ENCODE peak calls at places on chromosome 19, in six cellular contexts. One of them, this sample, is unnamed.

GRCh38 chr19:39514840-39515550 is at the start of gene SELENOV:
- ATAC-seq in natural killer cell: peak; percentile 49
- ATAC-seq in activated CD4-positive, CD25-positive, alpha-beta regulatory T cell treated with anti-CD3 and anti-CD28 coated beads, Interleukin-2, amount 50 U/mL, for 24 hours: peak; percentile 55
- ATAC-seq in activated CD8-positive, alpha-beta memory T cell treated with anti-CD3 and anti-CD28 coated beads, Interleukin-2, amount 10 ng/mL, durations not matched to agents 7 days and 5 days: peak; percentile 39
- ATAC-seq in stimulated activated naive B cell treated with anti-CD40 and anti-IgM and Interleukin-4, amounts not matched to agents 10 μg/mL and 1 μg/mL and 100 μg/mL, for 72 hours: peak; percentile 42
- ATAC-seq in activated CD8-positive, alpha-beta T cell treated with anti-CD3 and anti-CD28 coated beads, Interleukin-2, amount 10 ng/mL, durations not matched to agents 7 days and 5 days: peak; percentile 57
- ATAC-seq in this sample: peak; percentile 51

GRCh38 chr19:495440-496332 is 600 bp upstream of the MADCAM1 start:
- ATAC-seq in activated CD8-positive, alpha-beta T cell treated with anti-CD3 and anti-CD28 coated beads, Interleukin-2, amount 10 ng/mL, durations not matched to agents 7 days and 5 days: peak; percentile 26
- ATAC-seq in stimulated activated naive B cell treated with anti-CD40 and anti-IgM and Interleukin-4, amounts not matched to agents 10 μg/mL and 1 μg/mL and 100 μg/mL, for 72 hours: peak; percentile 48
- ATAC-seq in natural killer cell: peak; percentile 62
- ATAC-seq in activated CD4-positive, CD25-positive, alpha-beta regulatory T cell treated with anti-CD3 and anti-CD28 coated beads, Interleukin-2, amount 50 U/mL, for 24 hours: no peak
- ATAC-seq in activated CD8-positive, alpha-beta memory T cell treated with anti-CD3 and anti-CD28 coated beads, Interleukin-2, amount 10 ng/mL, durations not matched to agents 7 days and 5 days: peak; percentile 40
- ATAC-seq in this sample: no peak

GRCh38 chr19:55355213-55355821 is 798 bp upstream of the COX6B2 start:
- ATAC-seq in activated CD8-positive, alpha-beta T cell treated with anti-CD3 and anti-CD28 coated beads, Interleukin-2, amount 10 ng/mL, durations not matched to agents 7 days and 5 days: no peak
- ATAC-seq in stimulated activated naive B cell treated with anti-CD40 and anti-IgM and Interleukin-4, amounts not matched to agents 10 μg/mL and 1 μg/mL and 100 μg/mL, for 72 hours: no peak
- ATAC-seq in activated CD8-positive, alpha-beta memory T cell treated with anti-CD3 and anti-CD28 coated beads, Interleukin-2, amount 10 ng/mL, durations not matched to agents 7 days and 5 days: no peak
- ATAC-seq in activated CD4-positive, CD25-positive, alpha-beta regulatory T cell treated with anti-CD3 and anti-CD28 coated beads, Interleukin-2, amount 50 U/mL, for 24 hours: no peak
- ATAC-seq in natural killer cell: no peak
- ATAC-seq in this sample: no peak

GRCh38 chr19:14416743-14417214 is 2.4 kb downstream of the DDX39A start:
- ATAC-seq in activated CD8-positive, alpha-beta memory T cell treated with anti-CD3 and anti-CD28 coated beads, Interleukin-2, amount 10 ng/mL, durations not matched to agents 7 days and 5 days: no peak
- ATAC-seq in stimulated activated naive B cell treated with anti-CD40 and anti-IgM and Interleukin-4, amounts not matched to agents 10 μg/mL and 1 μg/mL and 100 μg/mL, for 72 hours: no peak
- ATAC-seq in natural killer cell: no peak
- ATAC-seq in activated CD4-positive, CD25-positive, alpha-beta regulatory T cell treated with anti-CD3 and anti-CD28 coated beads, Interleukin-2, amount 50 U/mL, for 24 hours: no peak
- ATAC-seq in activated CD8-positive, alpha-beta T cell treated with anti-CD3 and anti-CD28 coated beads, Interleukin-2, amount 10 ng/mL, durations not matched to agents 7 days and 5 days: no peak
- ATAC-seq in this sample: no peak

GRCh38 chr19:31378404-31378803 is 29.2 kb upstream of the TSHZ3 start:
- ATAC-seq in natural killer cell: no peak
- ATAC-seq in activated CD8-positive, alpha-beta T cell treated with anti-CD3 and anti-CD28 coated beads, Interleukin-2, amount 10 ng/mL, durations not matched to agents 7 days and 5 days: no peak
- ATAC-seq in activated CD4-positive, CD25-positive, alpha-beta regulatory T cell treated with anti-CD3 and anti-CD28 coated beads, Interleukin-2, amount 50 U/mL, for 24 hours: no peak
- ATAC-seq in activated CD8-positive, alpha-beta memory T cell treated with anti-CD3 and anti-CD28 coated beads, Interleukin-2, amount 10 ng/mL, durations not matched to agents 7 days and 5 days: no peak
- ATAC-seq in stimulated activated naive B cell treated with anti-CD40 and anti-IgM and Interleukin-4, amounts not matched to agents 10 μg/mL and 1 μg/mL and 100 μg/mL, for 72 hours: no peak
- ATAC-seq in this sample: no peak

GRCh38 chr19:55385749-55386514 is at the start of gene RPL28:
- ATAC-seq in activated CD4-positive, CD25-positive, alpha-beta regulatory T cell treated with anti-CD3 and anti-CD28 coated beads, Interleukin-2, amount 50 U/mL, for 24 hours: peak; percentile 79
- ATAC-seq in stimulated activated naive B cell treated with anti-CD40 and anti-IgM and Interleukin-4, amounts not matched to agents 10 μg/mL and 1 μg/mL and 100 μg/mL, for 72 hours: peak; percentile 80
- ATAC-seq in activated CD8-positive, alpha-beta memory T cell treated with anti-CD3 and anti-CD28 coated beads, Interleukin-2, amount 10 ng/mL, durations not matched to agents 7 days and 5 days: peak; percentile 72
- ATAC-seq in natural killer cell: peak; percentile 79
- ATAC-seq in activated CD8-positive, alpha-beta T cell treated with anti-CD3 and anti-CD28 coated beads, Interleukin-2, amount 10 ng/mL, durations not matched to agents 7 days and 5 days: peak; percentile 73
- ATAC-seq in this sample: peak; percentile 90

GRCh38 chr19:16461630-16462051 is 10.1 kb downstream of the EPS15L1 start:
- ATAC-seq in activated CD4-positive, CD25-positive, alpha-beta regulatory T cell treated with anti-CD3 and anti-CD28 coated beads, Interleukin-2, amount 50 U/mL, for 24 hours: no peak
- ATAC-seq in activated CD8-positive, alpha-beta T cell treated with anti-CD3 and anti-CD28 coated beads, Interleukin-2, amount 10 ng/mL, durations not matched to agents 7 days and 5 days: no peak
- ATAC-seq in natural killer cell: peak; percentile 25
- ATAC-seq in activated CD8-positive, alpha-beta memory T cell treated with anti-CD3 and anti-CD28 coated beads, Interleukin-2, amount 10 ng/mL, durations not matched to agents 7 days and 5 days: no peak
- ATAC-seq in stimulated activated naive B cell treated with anti-CD40 and anti-IgM and Interleukin-4, amounts not matched to agents 10 μg/mL and 1 μg/mL and 100 μg/mL, for 72 hours: no peak
- ATAC-seq in this sample: no peak

GRCh38 chr19:12611361-12611699 is 610 bp downstream of the ZNF791 start:
- ATAC-seq in activated CD4-positive, CD25-positive, alpha-beta regulatory T cell treated with anti-CD3 and anti-CD28 coated beads, Interleukin-2, amount 50 U/mL, for 24 hours: no peak
- ATAC-seq in natural killer cell: no peak
- ATAC-seq in stimulated activated naive B cell treated with anti-CD40 and anti-IgM and Interleukin-4, amounts not matched to agents 10 μg/mL and 1 μg/mL and 100 μg/mL, for 72 hours: no peak
- ATAC-seq in activated CD8-positive, alpha-beta memory T cell treated with anti-CD3 and anti-CD28 coated beads, Interleukin-2, amount 10 ng/mL, durations not matched to agents 7 days and 5 days: no peak
- ATAC-seq in activated CD8-positive, alpha-beta T cell treated with anti-CD3 and anti-CD28 coated beads, Interleukin-2, amount 10 ng/mL, durations not matched to agents 7 days and 5 days: no peak
- ATAC-seq in this sample: no peak

GRCh38 chr19:7522923-7523667 is 671 bp downstream of the MCOLN1 start:
- ATAC-seq in stimulated activated naive B cell treated with anti-CD40 and anti-IgM and Interleukin-4, amounts not matched to agents 10 μg/mL and 1 μg/mL and 100 μg/mL, for 72 hours: no peak
- ATAC-seq in activated CD4-positive, CD25-positive, alpha-beta regulatory T cell treated with anti-CD3 and anti-CD28 coated beads, Interleukin-2, amount 50 U/mL, for 24 hours: no peak
- ATAC-seq in activated CD8-positive, alpha-beta memory T cell treated with anti-CD3 and anti-CD28 coated beads, Interleukin-2, amount 10 ng/mL, durations not matched to agents 7 days and 5 days: no peak
- ATAC-seq in natural killer cell: no peak
- ATAC-seq in activated CD8-positive, alpha-beta T cell treated with anti-CD3 and anti-CD28 coated beads, Interleukin-2, amount 10 ng/mL, durations not matched to agents 7 days and 5 days: no peak
- ATAC-seq in this sample: no peak

GRCh38 chr19:28218728-28219127 is 994.2 kb downstream of the UQCRFS1 start:
- ATAC-seq in stimulated activated naive B cell treated with anti-CD40 and anti-IgM and Interleukin-4, amounts not matched to agents 10 μg/mL and 1 μg/mL and 100 μg/mL, for 72 hours: no peak
- ATAC-seq in activated CD8-positive, alpha-beta memory T cell treated with anti-CD3 and anti-CD28 coated beads, Interleukin-2, amount 10 ng/mL, durations not matched to agents 7 days and 5 days: no peak
- ATAC-seq in activated CD4-positive, CD25-positive, alpha-beta regulatory T cell treated with anti-CD3 and anti-CD28 coated beads, Interleukin-2, amount 50 U/mL, for 24 hours: no peak
- ATAC-seq in natural killer cell: no peak
- ATAC-seq in activated CD8-positive, alpha-beta T cell treated with anti-CD3 and anti-CD28 coated beads, Interleukin-2, amount 10 ng/mL, durations not matched to agents 7 days and 5 days: no peak
- ATAC-seq in this sample: no peak

GRCh38 chr19:31831421-31831820 is 482.2 kb upstream of the TSHZ3 start:
- ATAC-seq in activated CD8-positive, alpha-beta memory T cell treated with anti-CD3 and anti-CD28 coated beads, Interleukin-2, amount 10 ng/mL, durations not matched to agents 7 days and 5 days: no peak
- ATAC-seq in activated CD8-positive, alpha-beta T cell treated with anti-CD3 and anti-CD28 coated beads, Interleukin-2, amount 10 ng/mL, durations not matched to agents 7 days and 5 days: no peak
- ATAC-seq in natural killer cell: no peak
- ATAC-seq in activated CD4-positive, CD25-positive, alpha-beta regulatory T cell treated with anti-CD3 and anti-CD28 coated beads, Interleukin-2, amount 50 U/mL, for 24 hours: no peak
- ATAC-seq in stimulated activated naive B cell treated with anti-CD40 and anti-IgM and Interleukin-4, amounts not matched to agents 10 μg/mL and 1 μg/mL and 100 μg/mL, for 72 hours: no peak
- ATAC-seq in this sample: no peak

GRCh38 chr19:17777840-17778620 is 16.9 kb upstream of the B3GNT3 start:
- ATAC-seq in activated CD8-positive, alpha-beta T cell treated with anti-CD3 and anti-CD28 coated beads, Interleukin-2, amount 10 ng/mL, durations not matched to agents 7 days and 5 days: peak; percentile 74
- ATAC-seq in stimulated activated naive B cell treated with anti-CD40 and anti-IgM and Interleukin-4, amounts not matched to agents 10 μg/mL and 1 μg/mL and 100 μg/mL, for 72 hours: peak; percentile 30
- ATAC-seq in natural killer cell: peak; percentile 80
- ATAC-seq in activated CD4-positive, CD25-positive, alpha-beta regulatory T cell treated with anti-CD3 and anti-CD28 coated beads, Interleukin-2, amount 50 U/mL, for 24 hours: peak; percentile 25
- ATAC-seq in activated CD8-positive, alpha-beta memory T cell treated with anti-CD3 and anti-CD28 coated beads, Interleukin-2, amount 10 ng/mL, durations not matched to agents 7 days and 5 days: peak; percentile 64
- ATAC-seq in this sample: no peak

GRCh38 chr19:35843676-35844481 is 8.4 kb downstream of the NPHS1 start:
- ATAC-seq in activated CD4-positive, CD25-positive, alpha-beta regulatory T cell treated with anti-CD3 and anti-CD28 coated beads, Interleukin-2, amount 50 U/mL, for 24 hours: no peak
- ATAC-seq in activated CD8-positive, alpha-beta T cell treated with anti-CD3 and anti-CD28 coated beads, Interleukin-2, amount 10 ng/mL, durations not matched to agents 7 days and 5 days: no peak
- ATAC-seq in stimulated activated naive B cell treated with anti-CD40 and anti-IgM and Interleukin-4, amounts not matched to agents 10 μg/mL and 1 μg/mL and 100 μg/mL, for 72 hours: no peak
- ATAC-seq in natural killer cell: no peak
- ATAC-seq in activated CD8-positive, alpha-beta memory T cell treated with anti-CD3 and anti-CD28 coated beads, Interleukin-2, amount 10 ng/mL, durations not matched to agents 7 days and 5 days: no peak
- ATAC-seq in this sample: no peak

GRCh38 chr19:51607077-51607476 is 23.1 kb downstream of the SIGLEC5 start:
- ATAC-seq in stimulated activated naive B cell treated with anti-CD40 and anti-IgM and Interleukin-4, amounts not matched to agents 10 μg/mL and 1 μg/mL and 100 μg/mL, for 72 hours: peak; percentile 97
- ATAC-seq in activated CD8-positive, alpha-beta T cell treated with anti-CD3 and anti-CD28 coated beads, Interleukin-2, amount 10 ng/mL, durations not matched to agents 7 days and 5 days: peak; percentile 19
- ATAC-seq in natural killer cell: peak; percentile 78
- ATAC-seq in activated CD4-positive, CD25-positive, alpha-beta regulatory T cell treated with anti-CD3 and anti-CD28 coated beads, Interleukin-2, amount 50 U/mL, for 24 hours: peak; percentile 90
- ATAC-seq in activated CD8-positive, alpha-beta memory T cell treated with anti-CD3 and anti-CD28 coated beads, Interleukin-2, amount 10 ng/mL, durations not matched to agents 7 days and 5 days: peak; percentile 51
- ATAC-seq in this sample: peak; percentile 97

GRCh38 chr19:11013771-11014170 is 52.9 kb downstream of the SMARCA4 start:
- ATAC-seq in activated CD4-positive, CD25-positive, alpha-beta regulatory T cell treated with anti-CD3 and anti-CD28 coated beads, Interleukin-2, amount 50 U/mL, for 24 hours: no peak
- ATAC-seq in activated CD8-positive, alpha-beta memory T cell treated with anti-CD3 and anti-CD28 coated beads, Interleukin-2, amount 10 ng/mL, durations not matched to agents 7 days and 5 days: no peak
- ATAC-seq in activated CD8-positive, alpha-beta T cell treated with anti-CD3 and anti-CD28 coated beads, Interleukin-2, amount 10 ng/mL, durations not matched to agents 7 days and 5 days: no peak
- ATAC-seq in stimulated activated naive B cell treated with anti-CD40 and anti-IgM and Interleukin-4, amounts not matched to agents 10 μg/mL and 1 μg/mL and 100 μg/mL, for 72 hours: no peak
- ATAC-seq in natural killer cell: no peak
- ATAC-seq in this sample: no peak

GRCh38 chr19:36183455-36183741 is 31.1 kb downstream of the ZNF565 start:
- ATAC-seq in natural killer cell: no peak
- ATAC-seq in activated CD8-positive, alpha-beta memory T cell treated with anti-CD3 and anti-CD28 coated beads, Interleukin-2, amount 10 ng/mL, durations not matched to agents 7 days and 5 days: no peak
- ATAC-seq in activated CD4-positive, CD25-positive, alpha-beta regulatory T cell treated with anti-CD3 and anti-CD28 coated beads, Interleukin-2, amount 50 U/mL, for 24 hours: no peak
- ATAC-seq in activated CD8-positive, alpha-beta T cell treated with anti-CD3 and anti-CD28 coated beads, Interleukin-2, amount 10 ng/mL, durations not matched to agents 7 days and 5 days: no peak
- ATAC-seq in stimulated activated naive B cell treated with anti-CD40 and anti-IgM and Interleukin-4, amounts not matched to agents 10 μg/mL and 1 μg/mL and 100 μg/mL, for 72 hours: no peak
- ATAC-seq in this sample: no peak

GRCh38 chr19:3293560-3293959 is 69.1 kb downstream of the CELF5 start:
- ATAC-seq in natural killer cell: no peak
- ATAC-seq in activated CD8-positive, alpha-beta memory T cell treated with anti-CD3 and anti-CD28 coated beads, Interleukin-2, amount 10 ng/mL, durations not matched to agents 7 days and 5 days: no peak
- ATAC-seq in activated CD4-positive, CD25-positive, alpha-beta regulatory T cell treated with anti-CD3 and anti-CD28 coated beads, Interleukin-2, amount 50 U/mL, for 24 hours: no peak
- ATAC-seq in stimulated activated naive B cell treated with anti-CD40 and anti-IgM and Interleukin-4, amounts not matched to agents 10 μg/mL and 1 μg/mL and 100 μg/mL, for 72 hours: no peak
- ATAC-seq in activated CD8-positive, alpha-beta T cell treated with anti-CD3 and anti-CD28 coated beads, Interleukin-2, amount 10 ng/mL, durations not matched to agents 7 days and 5 days: no peak
- ATAC-seq in this sample: no peak

GRCh38 chr19:29976151-29976943 is 34.3 kb downstream of the URI1 start:
- ATAC-seq in natural killer cell: no peak
- ATAC-seq in stimulated activated naive B cell treated with anti-CD40 and anti-IgM and Interleukin-4, amounts not matched to agents 10 μg/mL and 1 μg/mL and 100 μg/mL, for 72 hours: no peak
- ATAC-seq in activated CD8-positive, alpha-beta T cell treated with anti-CD3 and anti-CD28 coated beads, Interleukin-2, amount 10 ng/mL, durations not matched to agents 7 days and 5 days: no peak
- ATAC-seq in activated CD4-positive, CD25-positive, alpha-beta regulatory T cell treated with anti-CD3 and anti-CD28 coated beads, Interleukin-2, amount 50 U/mL, for 24 hours: no peak
- ATAC-seq in activated CD8-positive, alpha-beta memory T cell treated with anti-CD3 and anti-CD28 coated beads, Interleukin-2, amount 10 ng/mL, durations not matched to agents 7 days and 5 days: no peak
- ATAC-seq in this sample: no peak

GRCh38 chr19:2167896-2168618 is 4.3 kb downstream of the DOT1L start:
- ATAC-seq in activated CD8-positive, alpha-beta memory T cell treated with anti-CD3 and anti-CD28 coated beads, Interleukin-2, amount 10 ng/mL, durations not matched to agents 7 days and 5 days: no peak
- ATAC-seq in stimulated activated naive B cell treated with anti-CD40 and anti-IgM and Interleukin-4, amounts not matched to agents 10 μg/mL and 1 μg/mL and 100 μg/mL, for 72 hours: peak; percentile 54
- ATAC-seq in natural killer cell: peak; percentile 32
- ATAC-seq in activated CD8-positive, alpha-beta T cell treated with anti-CD3 and anti-CD28 coated beads, Interleukin-2, amount 10 ng/mL, durations not matched to agents 7 days and 5 days: no peak
- ATAC-seq in activated CD4-positive, CD25-positive, alpha-beta regulatory T cell treated with anti-CD3 and anti-CD28 coated beads, Interleukin-2, amount 50 U/mL, for 24 hours: no peak
- ATAC-seq in this sample: peak; percentile 73

GRCh38 chr19:18698321-18699167 is 15.1 kb downstream of the CRTC1 start:
- ATAC-seq in natural killer cell: no peak
- ATAC-seq in stimulated activated naive B cell treated with anti-CD40 and anti-IgM and Interleukin-4, amounts not matched to agents 10 μg/mL and 1 μg/mL and 100 μg/mL, for 72 hours: no peak
- ATAC-seq in activated CD8-positive, alpha-beta T cell treated with anti-CD3 and anti-CD28 coated beads, Interleukin-2, amount 10 ng/mL, durations not matched to agents 7 days and 5 days: no peak
- ATAC-seq in activated CD8-positive, alpha-beta memory T cell treated with anti-CD3 and anti-CD28 coated beads, Interleukin-2, amount 10 ng/mL, durations not matched to agents 7 days and 5 days: no peak
- ATAC-seq in activated CD4-positive, CD25-positive, alpha-beta regulatory T cell treated with anti-CD3 and anti-CD28 coated beads, Interleukin-2, amount 50 U/mL, for 24 hours: no peak
- ATAC-seq in this sample: no peak

GRCh38 chr19:29922972-29923371 is 19.1 kb upstream of the URI1 start:
- ATAC-seq in stimulated activated naive B cell treated with anti-CD40 and anti-IgM and Interleukin-4, amounts not matched to agents 10 μg/mL and 1 μg/mL and 100 μg/mL, for 72 hours: no peak
- ATAC-seq in activated CD4-positive, CD25-positive, alpha-beta regulatory T cell treated with anti-CD3 and anti-CD28 coated beads, Interleukin-2, amount 50 U/mL, for 24 hours: no peak
- ATAC-seq in activated CD8-positive, alpha-beta memory T cell treated with anti-CD3 and anti-CD28 coated beads, Interleukin-2, amount 10 ng/mL, durations not matched to agents 7 days and 5 days: no peak
- ATAC-seq in natural killer cell: no peak
- ATAC-seq in activated CD8-positive, alpha-beta T cell treated with anti-CD3 and anti-CD28 coated beads, Interleukin-2, amount 10 ng/mL, durations not matched to agents 7 days and 5 days: no peak
- ATAC-seq in this sample: no peak

GRCh38 chr19:2250765-2251576 is 1.8 kb downstream of the AMH start:
- ATAC-seq in stimulated activated naive B cell treated with anti-CD40 and anti-IgM and Interleukin-4, amounts not matched to agents 10 μg/mL and 1 μg/mL and 100 μg/mL, for 72 hours: peak; percentile 3
- ATAC-seq in activated CD8-positive, alpha-beta memory T cell treated with anti-CD3 and anti-CD28 coated beads, Interleukin-2, amount 10 ng/mL, durations not matched to agents 7 days and 5 days: peak; percentile 16
- ATAC-seq in natural killer cell: peak; percentile 12
- ATAC-seq in activated CD4-positive, CD25-positive, alpha-beta regulatory T cell treated with anti-CD3 and anti-CD28 coated beads, Interleukin-2, amount 50 U/mL, for 24 hours: no peak
- ATAC-seq in activated CD8-positive, alpha-beta T cell treated with anti-CD3 and anti-CD28 coated beads, Interleukin-2, amount 10 ng/mL, durations not matched to agents 7 days and 5 days: peak; percentile 20
- ATAC-seq in this sample: no peak

GRCh38 chr19:5811117-5811516 is 6.2 kb downstream of the NRTN start:
- ATAC-seq in activated CD4-positive, CD25-positive, alpha-beta regulatory T cell treated with anti-CD3 and anti-CD28 coated beads, Interleukin-2, amount 50 U/mL, for 24 hours: no peak
- ATAC-seq in activated CD8-positive, alpha-beta memory T cell treated with anti-CD3 and anti-CD28 coated beads, Interleukin-2, amount 10 ng/mL, durations not matched to agents 7 days and 5 days: no peak
- ATAC-seq in activated CD8-positive, alpha-beta T cell treated with anti-CD3 and anti-CD28 coated beads, Interleukin-2, amount 10 ng/mL, durations not matched to agents 7 days and 5 days: no peak
- ATAC-seq in natural killer cell: no peak
- ATAC-seq in stimulated activated naive B cell treated with anti-CD40 and anti-IgM and Interleukin-4, amounts not matched to agents 10 μg/mL and 1 μg/mL and 100 μg/mL, for 72 hours: no peak
- ATAC-seq in this sample: no peak